ENCODE peak calls at places on chromosomes 6 and 20, in eight cellular contexts. I, Z, S, P, U, G, T and M are unnamed samples.

GRCh38 chr20:35206802-35207201 is 19.7 kb upstream of the MMP24 start:
- DNase-seq in I (no peak), U (no peak), P (no peak), Z (no peak), G (no peak), S (no peak), T (no peak), M (no peak)

GRCh38 chr6:153790048-153790447 is 249.0 kb upstream of the OPRM1 start:
- DNase-seq in Z (no peak), U (peak; percentile 2), I (no peak), G (peak; percentile 99), S (no peak), P (no peak), T (no peak), M (no peak)

GRCh38 chr6:140490086-140490485 is 1115.6 kb upstream of the CITED2 start:
- DNase-seq in G (peak; percentile 26), U (no peak), Z (no peak), I (no peak), S (no peak), P (no peak), T (no peak), M (no peak)

GRCh38 chr6:5125152-5126006 is 40.2 kb downstream of the PPP1R3G start:
- DNase-seq in T (no peak), P (no peak), I (no peak), S (no peak), U (no peak), G (peak; percentile 90), Z (no peak), M (no peak)

GRCh38 chr6:38131527-38131965 is 312.0 kb downstream of the ZFAND3 start:
- DNase-seq in U (no peak), Z (no peak), T (peak; percentile 87), I (no peak), S (peak; percentile 92), P (no peak), G (peak; percentile 94), M (no peak)

GRCh38 chr6:17987576-17988421 is at the start of gene KIF13A:
- DNase-seq in P (peak; percentile 70), Z (peak; percentile 63), T (no peak), S (no peak), G (peak; percentile 57), U (peak; percentile 60), I (peak; percentile 82), M (no peak)

GRCh38 chr6:28407401-28407800 is 7.9 kb upstream of the ZSCAN12 start:
- DNase-seq in T (no peak), U (no peak), Z (no peak), P (no peak), I (no peak), G (no peak), S (no peak), M (no peak)

GRCh38 chr6:38391909-38392614 is 247.7 kb downstream of the BTBD9 start:
- DNase-seq in T (peak; percentile 27), S (no peak), P (no peak), U (no peak), I (no peak), Z (no peak), G (peak; percentile 27), M (no peak)

GRCh38 chr6:125253881-125254280 is 47.9 kb downstream of the HDDC2 start:
- DNase-seq in Z (no peak), S (no peak), G (no peak), I (no peak), T (no peak), P (no peak), U (no peak), M (no peak)

GRCh38 chr20:36061754-36062153 is 92.8 kb upstream of the EPB41L1 start:
- DNase-seq in I (peak; percentile 45), U (no peak), T (no peak), P (no peak), S (no peak), G (no peak), Z (no peak), M (no peak)

GRCh38 chr6:134840086-134840485 is 109.8 kb downstream of the ALDH8A1 start:
- DNase-seq in S (no peak), T (no peak), G (no peak), U (no peak), Z (no peak), P (no peak), I (no peak), M (no peak)

GRCh38 chr6:129845696-129846095 is 15.4 kb downstream of the TMEM244 start:
- DNase-seq in Z (no peak), P (no peak), G (no peak), S (no peak), U (no peak), I (no peak), T (no peak), M (no peak)

GRCh38 chr6:140344149-140344913 is 969.9 kb upstream of the CITED2 start:
- DNase-seq in T (peak; percentile 32), S (peak; percentile 33), U (no peak), P (no peak), G (peak; percentile 67), Z (no peak), I (no peak), M (no peak)

GRCh38 chr20:18701969-18702368 is 111.6 kb upstream of the SCP2D1 start:
- DNase-seq in U (no peak), T (no peak), S (no peak), Z (no peak), G (no peak), P (no peak), I (no peak), M (no peak)

GRCh38 chr6:143234686-143235085 is 174.0 kb downstream of the AIG1 start:
- DNase-seq in Z (no peak), G (no peak), I (no peak), S (no peak), U (no peak), P (no peak), T (no peak), M (no peak)

GRCh38 chr20:64079273-64080012 is at the start of gene RGS19:
- DNase-seq in S (no peak), I (peak; percentile 85), Z (no peak), U (no peak), P (peak; percentile 80), G (peak; percentile 42), T (no peak), M (no peak)

GRCh38 chr6:141169419-141169818 is 963.3 kb upstream of the GJE1 start:
- DNase-seq in P (no peak), S (peak; percentile 89), Z (no peak), I (no peak), G (peak; percentile 97), U (no peak), T (peak; percentile 68), M (no peak)

GRCh38 chr6:143000771-143001170 is 55.8 kb upstream of the HIVEP2 start:
- DNase-seq in G (no peak), U (no peak), T (no peak), I (no peak), Z (no peak), S (no peak), P (no peak), M (no peak)

GRCh38 chr6:138451043-138451442 is 47.0 kb downstream of the HEBP2 start:
- DNase-seq in U (no peak), I (no peak), S (no peak), T (no peak), Z (no peak), P (no peak), G (no peak), M (no peak)

GRCh38 chr6:138454976-138455706 is 44.2 kb downstream of the NHSL1 start:
- DNase-seq in Z (no peak), T (no peak), U (peak; percentile 8), G (peak; percentile 34), I (no peak), S (no peak), P (no peak), M (no peak)

GRCh38 chr6:138461647-138462046 is 37.6 kb downstream of the NHSL1 start:
- DNase-seq in T (no peak), S (no peak), G (no peak), P (no peak), Z (no peak), U (no peak), I (no peak), M (no peak)

GRCh38 chr6:138455746-138456392 is 43.4 kb downstream of the NHSL1 start:
- DNase-seq in U (no peak), I (no peak), S (no peak), P (no peak), T (no peak), G (peak; percentile 44), Z (no peak), M (no peak)

GRCh38 chr6:138456393-138456775 is 42.9 kb downstream of the NHSL1 start:
- DNase-seq in Z (no peak), P (no peak), I (no peak), G (no peak), U (no peak), T (no peak), S (no peak), M (no peak)
- H3K4me3 ChIP-seq in Z (no peak overlapping the region), P (no peak overlapping the region), I (no peak overlapping the region), G (no peak overlapping the region), U (no peak overlapping the region), T (no peak overlapping the region), S (no peak overlapping the region), M (no peak overlapping the region)

GRCh38 chr6:157911278-157911677 is 70.4 kb upstream of the SYNJ2 start:
- DNase-seq in Z (no peak), U (no peak), S (no peak), P (no peak), G (no peak), I (no peak), T (no peak), M (no peak)
- TF ChIP-seq CTCF in Z (no peak), U (no peak), S (no peak), P (no peak), G (no peak), I (no peak), T (no peak), M (no peak)

DNA sequence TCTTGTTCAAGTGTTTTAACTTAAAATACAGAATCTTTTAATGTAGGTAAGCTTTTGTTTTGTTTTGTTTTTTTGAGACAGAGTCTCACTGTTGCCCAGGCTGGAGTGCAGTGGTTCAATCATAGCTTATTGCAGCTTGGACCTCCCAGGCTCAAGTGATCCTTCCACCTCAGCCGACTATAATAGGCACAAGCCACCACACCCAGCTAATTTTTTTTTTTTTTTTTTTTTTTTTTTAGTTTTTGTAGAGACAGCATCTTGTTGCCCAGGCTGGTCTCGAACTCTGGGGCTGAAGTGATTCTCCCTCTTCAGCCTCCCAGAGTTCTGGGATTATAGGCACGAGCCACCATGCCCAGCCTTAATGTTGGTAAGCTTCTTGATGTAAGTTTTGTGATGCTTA is 3.3 kb downstream of the EFHC1 start:
- DNase-seq in P (no peak), Z (no peak), G (peak; percentile 8), U (no peak), T (no peak), S (no peak), I (no peak), M (no peak)
- H3K4me3 ChIP-seq in P (no peak overlapping the region), Z (no peak overlapping the region), G (no peak overlapping the region), U (no peak overlapping the region), T (no peak overlapping the region), S (no peak overlapping the region), I (no peak overlapping the region), M (no peak overlapping the region)

DNA sequence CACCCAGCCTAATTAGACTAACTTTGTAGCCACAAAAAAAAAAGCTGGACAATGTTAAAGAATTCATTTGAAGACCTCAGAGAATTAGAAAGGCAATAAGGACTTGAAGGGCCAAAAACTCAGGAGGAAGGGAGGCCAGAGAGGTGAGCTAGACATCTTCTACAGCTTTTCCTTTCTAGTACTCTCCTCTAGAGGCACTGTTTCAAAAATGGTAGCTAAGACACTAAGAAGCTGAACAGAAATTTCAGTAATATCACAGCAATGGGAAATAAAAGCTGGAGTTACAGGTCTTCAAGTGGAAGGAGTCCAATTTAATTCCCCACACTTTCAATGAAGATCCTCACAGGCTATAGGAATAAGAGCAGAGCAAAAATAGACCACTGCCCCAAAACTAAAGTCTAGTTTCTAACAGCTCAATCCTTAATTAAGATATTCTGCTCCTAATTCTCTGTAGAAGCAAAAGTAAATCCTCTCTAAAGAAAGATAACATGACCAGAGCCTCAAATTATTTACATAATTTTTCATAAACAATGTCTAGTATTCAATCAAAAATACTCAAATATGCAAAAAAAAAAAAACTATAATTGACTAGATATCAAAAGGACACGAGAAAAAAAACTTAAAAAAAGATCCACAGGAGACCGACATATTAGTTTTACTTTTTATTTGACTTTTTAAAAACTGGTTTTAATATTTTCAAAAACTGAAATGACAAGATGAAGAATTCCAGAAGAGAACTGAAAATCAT is 63.7 kb downstream of the RNGTT start:
- DNase-seq in I (no peak), U (no peak), S (no peak), Z (no peak), P (no peak), T (no peak), G (no peak), M (no peak)
- TF ChIP-seq CTCF in I (no peak), U (no peak), S (no peak), Z (no peak), P (no peak), T (peak; percentile 12), G (peak; percentile 36), M (no peak)